ENCODE peak calls at places on chromosomes 3 and 15, in five cellular contexts. J, H, V, E and O are unnamed samples. For H3K4me1, the result is how much of the 10 kb centered on the place peaks cover.

GRCh38 chr15:58771621-58772235 is 626 bp downstream of the MINDY2 start:
- DNase-seq in H (peak), E (no peak), V (no peak), J (no peak), O (peak)

GRCh38 chr3:71924721-71925120 is 139.8 kb upstream of the PROK2 start:
- DNase-seq in J (no peak), E (no peak), H (no peak), V (no peak), O (no peak)

GRCh38 chr3:184568918-184569829 is 7.6 kb downstream of the EPHB3 start:
- DNase-seq in E (no peak), V (peak), H (peak), J (peak), O (peak)

GRCh38 chr3:76352848-76353130 is 567.4 kb upstream of the ZNF717 start:
- DNase-seq in H (no peak), E (no peak), V (no peak), J (no peak), O (no peak)

GRCh38 chr3:42300013-42300412 is 34.0 kb upstream of the CCK start:
- DNase-seq in E (peak), H (peak), V (peak), J (peak), O (peak)

GRCh38 chr3:69031635-69032034 is 18.2 kb upstream of the EOGT start:
- DNase-seq in E (no peak), J (no peak), H (no peak), V (no peak), O (no peak)

GRCh38 chr3:61701019-61701418 is 139.6 kb downstream of the PTPRG start:
- DNase-seq in J (no peak), E (no peak), H (no peak), V (no peak), O (peak)

GRCh38 chr3:8445861-8446260 is 55.8 kb upstream of the LMCD1 start:
- DNase-seq in V (peak), H (peak), J (peak), E (no peak), O (peak)

GRCh38 chr15:74332011-74332410 is 35.4 kb downstream of the CYP11A1 start:
- DNase-seq in H (no peak), J (no peak), E (no peak), V (no peak), O (no peak)

GRCh38 chr3:145739926-145740325 is 421.1 kb downstream of the PLOD2 start:
- DNase-seq in H (peak), E (no peak), J (peak), V (no peak), O (peak)

GRCh38 chr3:6737223-6737994 is 123.5 kb upstream of the GRM7 start:
- DNase-seq in V (no peak), J (no peak), E (no peak), H (no peak), O (no peak)

GRCh38 chr3:108391917-108392585 is 95.7 kb downstream of the HHLA2 start:
- DNase-seq in H (peak), V (no peak), J (peak), E (no peak), O (peak)

GRCh38 chr15:101252836-101253235 is 988 bp upstream of the CHSY1 start:
- DNase-seq in V (no peak), H (no peak), J (no peak), E (no peak), O (no peak)

GRCh38 chr15:73005450-73005849 is 46.8 kb upstream of the NEO1 start:
- DNase-seq in J (no peak), E (no peak), H (no peak), V (no peak), O (no peak)

GRCh38 chr15:53197426-53197839 is 407.3 kb upstream of the ONECUT1 start:
- DNase-seq in V (peak), E (peak), J (peak), H (peak), O (peak)

GRCh38 chr15:94083467-94083991 is 147.8 kb upstream of the MCTP2 start:
- DNase-seq in V (peak), H (peak), E (no peak), J (peak), O (no peak)

GRCh38 chr3:23640472-23641146 is 165.1 kb upstream of the UBE2E1 start:
- DNase-seq in E (no peak), H (no peak), J (peak), V (no peak), O (no peak)

GRCh38 chr15:76193934-76194333 is 117.3 kb downstream of the ETFA start:
- DNase-seq in E (no peak), H (no peak), V (no peak), J (no peak), O (no peak)

GRCh38 chr15:55802600-55803376 is 59.8 kb upstream of the PRTG start:
- DNase-seq in V (no peak), E (no peak), J (no peak), H (no peak), O (no peak)

GRCh38 chr15:68258684-68259083 is 18.9 kb upstream of the FEM1B start:
- DNase-seq in J (no peak), V (no peak), E (no peak), H (no peak), O (peak)

DNA sequence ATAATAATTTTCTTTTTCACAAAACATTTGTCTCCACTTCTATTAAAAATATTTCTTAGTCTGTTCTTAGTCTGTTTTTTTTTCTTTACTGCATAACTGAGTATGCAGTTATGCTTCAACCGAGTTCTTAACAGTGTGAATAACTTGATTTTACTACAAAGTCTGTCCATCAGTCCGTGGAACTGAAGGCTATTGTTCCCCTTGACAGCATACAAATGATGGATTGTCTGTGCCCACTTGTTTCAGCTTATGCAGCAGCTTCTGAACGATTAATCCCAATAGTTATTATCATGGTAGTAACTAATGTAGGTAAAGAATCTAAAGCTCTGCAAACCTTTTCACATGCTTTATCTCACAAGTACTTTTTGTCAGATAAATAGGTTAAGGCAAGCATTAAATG is 150.7 kb downstream of the SSR3 start:
- DNase-seq in E (no peak), V (peak), J (no peak), H (no peak), O (no peak)
- H3K4me3 ChIP-seq in E (no peak), V (no peak), J (no peak), H (no peak), O (no peak)

DNA sequence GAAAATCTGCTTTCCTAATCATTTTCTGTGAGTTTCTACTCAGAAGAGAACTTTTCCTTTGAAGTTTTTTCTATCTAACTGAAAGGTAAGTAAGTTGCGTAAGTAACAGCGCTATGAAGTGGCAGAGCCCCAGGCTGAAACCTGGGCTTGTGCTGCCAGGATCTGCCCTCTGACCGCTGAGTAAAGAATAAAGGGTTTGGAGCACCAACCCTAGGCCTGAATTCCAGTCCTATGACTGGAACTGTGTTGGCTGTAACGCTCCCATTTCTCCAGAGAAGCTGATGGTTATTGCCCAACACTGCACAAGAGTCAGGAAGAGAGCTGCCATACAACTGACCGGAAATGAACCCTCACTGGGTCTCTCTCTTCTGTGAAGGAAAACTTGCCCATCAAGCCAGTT is 87.0 kb downstream of the FOXB1 start:
- DNase-seq in V (no peak), E (peak), J (peak), H (peak), O (peak)
- H2AFZ ChIP-seq in V (no peak), E (no peak), J (no peak), H (no peak), O (peak)

GRCh38 chr3:53944019-53944418 is 52.4 kb upstream of the SELENOK start:
- DNase-seq in H (no peak), J (no peak), E (no peak), V (no peak), O (no peak)

GRCh38 chr3:53949541-53949940 is 57.9 kb upstream of the SELENOK start:
- DNase-seq in J (no peak), H (no peak), E (no peak), V (no peak), O (no peak)

DNA sequence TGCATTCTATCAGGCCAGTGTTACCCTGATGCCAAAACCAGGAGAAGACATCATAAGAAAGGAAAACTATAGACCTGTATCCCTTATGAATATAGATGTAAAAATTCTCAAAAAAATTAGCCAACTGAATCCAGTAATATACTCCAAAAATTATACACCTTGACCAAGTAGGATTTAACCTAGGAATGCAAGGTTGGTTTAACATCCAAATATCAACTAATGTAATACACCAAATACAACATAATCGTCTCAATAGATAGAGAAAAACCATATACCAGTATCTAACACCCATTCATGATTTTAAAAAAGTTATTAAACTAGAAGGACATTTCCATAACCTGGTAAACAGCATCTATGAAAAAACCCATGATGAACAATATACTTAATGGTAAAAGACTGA is 56.5 kb upstream of the SELENOK start:
- DNase-seq in E (no peak), H (no peak), J (no peak), V (no peak), O (no peak)
- H3K4me1 ChIP-seq in E (under half), H (under half), J (under half), V (under half), O (under half)

DNA sequence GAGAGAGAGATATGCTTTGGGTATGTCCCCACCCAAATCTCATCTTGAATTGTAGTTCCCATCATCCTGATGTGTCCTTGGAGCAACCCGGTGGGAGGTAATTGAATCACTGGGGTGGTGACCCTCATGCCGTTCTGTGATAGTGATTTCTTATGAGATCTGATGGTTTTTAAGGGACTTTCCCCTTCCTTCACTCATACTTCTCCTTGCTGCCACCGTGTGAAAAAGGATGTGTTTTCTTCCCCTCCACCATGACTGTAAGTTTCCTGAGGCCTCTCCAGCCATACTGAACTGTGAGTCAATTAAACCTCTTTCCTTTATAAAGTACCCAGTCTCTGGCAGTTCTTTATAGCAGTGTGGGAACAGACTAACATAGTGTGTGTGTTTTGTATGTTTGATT is 60.3 kb downstream of the EOMES start:
- DNase-seq in E (no peak), V (no peak), H (no peak), J (no peak), O (no peak)
- H3K4me3 ChIP-seq in E (no peak), V (no peak), H (no peak), J (no peak), O (no peak)

DNA sequence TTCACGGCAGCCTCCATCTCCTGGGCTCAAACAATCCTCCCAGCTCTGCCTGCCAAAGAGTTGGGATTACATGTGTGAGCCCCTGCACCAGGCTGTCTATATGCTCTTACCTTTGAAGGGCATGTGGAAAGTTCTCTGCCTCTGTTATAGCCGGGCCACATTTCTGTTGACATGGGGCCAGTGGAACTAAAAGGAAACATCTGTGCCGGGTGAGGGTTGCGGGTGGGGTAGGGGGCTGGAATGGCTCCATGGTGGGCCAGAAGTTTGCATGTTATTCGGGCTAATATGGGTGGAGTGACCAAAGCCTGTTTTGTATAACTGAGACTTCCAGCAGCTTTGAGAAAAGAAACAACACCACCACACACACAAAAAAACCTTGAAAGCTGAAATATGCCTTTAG is 8.3 kb upstream of the CLEC3B start:
- DNase-seq in V (peak), E (no peak), H (no peak), J (no peak), O (no peak)
- H2AFZ ChIP-seq in V (no peak), E (no peak), H (no peak), J (no peak), O (no peak)

GRCh38 chr15:91022832-91023129 is 387 bp upstream of the VPS33B start:
- DNase-seq in E (no peak), V (no peak), H (no peak), J (no peak), O (no peak)
- H3K4me1 ChIP-seq in E (under half), V (under half), H (under half), J (under half), O (under half)